ENCODE peak calls at places on chromosomes 1 and 21, in eight cellular contexts. X, S, L, Z, O, R, A and M are unnamed samples.

GRCh38 chr1:201024251-201024998 is 911 bp upstream of the KIF21B start:
- DNase-seq in X (no peak), S (no peak), L (peak), Z (no peak), O (no peak), R (no peak), A (no peak), M (no peak)

GRCh38 chr1:17494114-17494729 is 45.3 kb upstream of the ARHGEF10L start:
- DNase-seq in X (peak), S (peak), L (peak), Z (peak), O (peak), R (no peak), A (peak), M (peak)

GRCh38 chr1:1073743-1074587 is at the start of gene RNF223:
- DNase-seq in X (no peak), S (no peak), L (no peak), Z (no peak), O (no peak), R (peak), A (peak), M (peak)

GRCh38 chr1:157487430-157487829 is 64.9 kb downstream of the FCRL5 start:
- DNase-seq in X (no peak), S (no peak), L (no peak), Z (no peak), O (no peak), R (no peak), A (no peak), M (no peak)

GRCh38 chr1:234325878-234326492 is 47.3 kb upstream of the COA6 start:
- DNase-seq in X (no peak), S (no peak), L (no peak), Z (no peak), O (no peak), R (no peak), A (no peak), M (no peak)

GRCh38 chr1:61056674-61057439 is 25.5 kb upstream of the NFIA start:
- DNase-seq in X (no peak), S (peak), L (no peak), Z (no peak), O (no peak), R (peak), A (peak), M (peak)

GRCh38 chr1:19596065-19596718 is 47.9 kb upstream of the NBL1 start:
- DNase-seq in X (no peak), S (no peak), L (no peak), Z (no peak), O (peak), R (peak), A (no peak), M (no peak)

GRCh38 chr21:44984428-44984791 is 44.6 kb downstream of the SLX9 start:
- DNase-seq in X (no peak), S (no peak), L (no peak), Z (peak), O (no peak), R (no peak), A (peak), M (no peak)

GRCh38 chr1:197321821-197322220 is 53.8 kb downstream of the CRB1 start:
- DNase-seq in X (no peak), S (no peak), L (no peak), Z (no peak), O (no peak), R (no peak), A (no peak), M (no peak)

GRCh38 chr1:1394116-1394515 is 5.0 kb downstream of the CCNL2 start:
- DNase-seq in X (no peak), S (no peak), L (no peak), Z (no peak), O (no peak), R (no peak), A (no peak), M (no peak)

GRCh38 chr1:211548321-211549091 is 30.5 kb downstream of the SLC30A1 start:
- DNase-seq in X (no peak), S (peak), L (no peak), Z (no peak), O (no peak), R (no peak), A (no peak), M (no peak)

GRCh38 chr21:29359718-29360117 is 61.0 kb downstream of the BACH1 start:
- DNase-seq in X (no peak), S (no peak), L (no peak), Z (no peak), O (no peak), R (no peak), A (no peak), M (no peak)

GRCh38 chr1:17881761-17882160 is 126.6 kb downstream of the ACTL8 start:
- DNase-seq in X (no peak), S (no peak), L (no peak), Z (no peak), O (no peak), R (no peak), A (no peak), M (no peak)

GRCh38 chr1:2109581-2110021 is 59.4 kb downstream of the PRKCZ start:
- DNase-seq in X (no peak), S (no peak), L (no peak), Z (no peak), O (no peak), R (no peak), A (peak), M (no peak)

GRCh38 chr1:50977575-50978143 is 7.6 kb downstream of the CDKN2C start:
- DNase-seq in X (no peak), S (peak), L (peak), Z (no peak), O (no peak), R (no peak), A (peak), M (peak)

GRCh38 chr1:65075123-65075976 is 72.7 kb upstream of the AK4 start:
- DNase-seq in X (peak), S (peak), L (peak), Z (peak), O (peak), R (peak), A (no peak), M (peak)

GRCh38 chr1:219040291-219040690 is 133.4 kb upstream of the LYPLAL1 start:
- DNase-seq in X (no peak), S (no peak), L (no peak), Z (no peak), O (no peak), R (no peak), A (no peak), M (no peak)

GRCh38 chr1:222284466-222284865 is 263.4 kb downstream of the HHIPL2 start:
- DNase-seq in X (no peak), S (no peak), L (no peak), Z (no peak), O (no peak), R (no peak), A (no peak), M (no peak)

GRCh38 chr1:215507119-215507518 is 60.0 kb upstream of the KCTD3 start:
- DNase-seq in X (no peak), S (no peak), L (no peak), Z (no peak), O (no peak), R (no peak), A (no peak), M (no peak)

GRCh38 chr21:29308456-29308783 is 9.7 kb downstream of the BACH1 start:
- DNase-seq in X (no peak), S (no peak), L (no peak), Z (no peak), O (no peak), R (no peak), A (no peak), M (no peak)

GRCh38 chr1:30727796-30728195 is 4.4 kb upstream of the MATN1 start:
- DNase-seq in X (no peak), S (no peak), L (no peak), Z (no peak), O (peak), R (no peak), A (no peak), M (no peak)

GRCh38 chr1:149942207-149942606 is 5.5 kb upstream of the MTMR11 start:
- DNase-seq in X (no peak), S (peak), L (no peak), Z (no peak), O (no peak), R (no peak), A (no peak), M (no peak)

GRCh38 chr21:44653656-44654575 is 543 bp downstream of the KRTAP12-4 start:
- DNase-seq in X (no peak), S (no peak), L (peak), Z (peak), O (no peak), R (no peak), A (no peak), M (no peak)

GRCh38 chr1:119713039-119713537 is 1.4 kb downstream of the PHGDH start:
- DNase-seq in X (no peak), S (peak), L (no peak), Z (no peak), O (no peak), R (no peak), A (no peak), M (no peak)

GRCh38 chr1:77473690-77474089 is 191.9 kb downstream of the AK5 start:
- DNase-seq in X (peak), S (no peak), L (no peak), Z (no peak), O (peak), R (no peak), A (no peak), M (no peak)

GRCh38 chr1:7554343-7555270 is 216.5 kb upstream of the VAMP3 start:
- DNase-seq in X (no peak), S (no peak), L (no peak), Z (no peak), O (no peak), R (no peak), A (no peak), M (no peak)

GRCh38 chr1:9652379-9653194 is 1.1 kb downstream of the PIK3CD start:
- DNase-seq in X (no peak), S (no peak), L (peak), Z (peak), O (no peak), R (no peak), A (peak), M (no peak)

GRCh38 chr1:183604048-183604808 is 14.0 kb upstream of the NCF2 start:
- DNase-seq in X (no peak), S (peak), L (no peak), Z (no peak), O (no peak), R (no peak), A (peak), M (no peak)

GRCh38 chr1:229000187-229000586 is 264.9 kb downstream of the RHOU start:
- DNase-seq in X (no peak), S (no peak), L (no peak), Z (no peak), O (no peak), R (no peak), A (no peak), M (no peak)

GRCh38 chr1:154327466-154328317 is 2.4 kb downstream of the ATP8B2 start:
- DNase-seq in X (no peak), S (no peak), L (no peak), Z (no peak), O (no peak), R (peak), A (no peak), M (no peak)

GRCh38 chr1:8378202-8378601 is 60.3 kb downstream of the SLC45A1 start:
- DNase-seq in X (no peak), S (no peak), L (no peak), Z (no peak), O (no peak), R (no peak), A (no peak), M (no peak)

GRCh38 chr1:192904438-192904895 is 95.6 kb downstream of the RGS2 start:
- DNase-seq in X (peak), S (no peak), L (no peak), Z (no peak), O (peak), R (no peak), A (no peak), M (no peak)

GRCh38 chr1:204087893-204088528 is 15.1 kb downstream of the SOX13 start:
- DNase-seq in X (no peak), S (no peak), L (no peak), Z (no peak), O (no peak), R (no peak), A (peak), M (no peak)

GRCh38 chr1:33985166-33985565 is 121.3 kb downstream of the HMGB4 start:
- DNase-seq in X (peak), S (no peak), L (no peak), Z (no peak), O (no peak), R (no peak), A (no peak), M (no peak)

GRCh38 chr1:9181176-9181906 is 52.4 kb upstream of the GPR157 start:
- DNase-seq in X (no peak), S (peak), L (peak), Z (peak), O (no peak), R (no peak), A (peak), M (no peak)